ENCODE peak calls at places on chromosomes 16 and 17, in nine cellular contexts. S is dermis microvascular lymphatic vessel endothelial cell; X is T-helper 1 cell; W is heart right ventricle; Z is neuronal stem cell; O is effector CD4-positive, alpha-beta T cell; D is stimulated activated CD8-positive, alpha-beta memory T cell treated with anti-CD3 and anti-CD28 coated beads, Interleukin-12 subunit alpha, Interleukin-12 subunit beta, amount 100 ng/mL, for 4 hours; L is HEK293T; A is left ventricle myocardium inferior. R is an unnamed sample.

GRCh38 chr17:75472119-75472518 is 15.7 kb downstream of the TMEM94 start:
- DNase-seq in S (no peak), X (no peak), W (no peak), Z (no peak), O (no peak), D (no peak), L (no peak), A (no peak), R (no peak)

GRCh38 chr17:81391964-81392908 is 3.0 kb upstream of the BAHCC1 start:
- DNase-seq in S (peak), X (no peak), W (no peak), Z (no peak), O (no peak), D (no peak), L (no peak), A (peak), R (no peak)

GRCh38 chr16:23682181-23682580 is 3.5 kb downstream of the PLK1 start:
- DNase-seq in S (no peak), X (no peak), W (no peak), Z (no peak), O (no peak), D (no peak), L (no peak), A (no peak), R (no peak)

GRCh38 chr17:933168-934083 is 46.1 kb downstream of the NXN start:
- DNase-seq in S (peak), X (no peak), W (no peak), Z (no peak), O (no peak), D (no peak), L (peak), A (no peak), R (no peak)

GRCh38 chr16:1097156-1097555 is 1.1 kb upstream of the C1QTNF8 start:
- DNase-seq in S (no peak), X (no peak), W (no peak), Z (no peak), O (no peak), D (no peak), L (no peak), A (no peak), R (no peak)

GRCh38 chr16:2528161-2529060 is 2.8 kb downstream of the CEMP1 start:
- DNase-seq in S (no peak), X (no peak), W (no peak), Z (no peak), O (no peak), D (no peak), L (no peak), A (peak), R (no peak)

GRCh38 chr17:794876-795275 is 12.7 kb downstream of the MRM3 start:
- DNase-seq in S (peak), X (peak), W (peak), Z (peak), O (peak), D (no peak), L (peak), A (peak), R (peak)

GRCh38 chr16:66918803-66919568 is at the start of gene CDH16:
- DNase-seq in S (no peak), X (no peak), W (no peak), Z (no peak), O (no peak), D (no peak), L (no peak), A (no peak), R (no peak)

GRCh38 chr17:4161179-4161559 is 18.2 kb downstream of the CYB5D2 start:
- DNase-seq in S (peak), X (no peak), W (no peak), Z (no peak), O (no peak), D (no peak), L (peak), A (no peak), R (peak)

GRCh38 chr17:1996243-1997145 is 28.6 kb downstream of the RTN4RL1 start:
- DNase-seq in S (no peak), X (no peak), W (no peak), Z (no peak), O (no peak), D (no peak), L (no peak), A (peak), R (no peak)

GRCh38 chr16:63512910-63513309 is 1476.7 kb upstream of the CDH8 start:
- DNase-seq in S (no peak), X (no peak), W (no peak), Z (no peak), O (no peak), D (no peak), L (no peak), A (no peak), R (no peak)

GRCh38 chr17:66717680-66718079 is 117.2 kb upstream of the CACNG5 start:
- DNase-seq in S (no peak), X (no peak), W (no peak), Z (no peak), O (no peak), D (no peak), L (no peak), A (no peak), R (no peak)

GRCh38 chr16:87855852-87856715 is 13.2 kb downstream of the SLC7A5 start:
- DNase-seq in S (peak), X (no peak), W (peak), Z (no peak), O (no peak), D (no peak), L (no peak), A (peak), R (peak)